ENCODE peak calls at places on chromosomes 4 and X, in five cellular contexts. E is mammary epithelial cell; Z is naive thymus-derived CD4-positive, alpha-beta T cell; J is astrocyte of the spinal cord; X is body of pancreas. Y is an unnamed sample.

GRCh38 chrX:118726887-118727685 is at the start of gene IL13RA1:
- DNase-seq in E (peak; percentile 84), Z (peak; percentile 36), J (peak; percentile 90), X (peak; percentile 85), Y (no peak)

GRCh38 chr4:118823471-118823870 is 12.5 kb downstream of the SEC24D start:
- DNase-seq in E (peak; percentile 64), Z (no peak), J (no peak), X (peak; percentile 78), Y (no peak)

GRCh38 chrX:151984328-151984727 is 9.9 kb upstream of the GABRE start:
- DNase-seq in E (peak; percentile 84), Z (no peak), J (peak; percentile 82), X (no peak), Y (no peak)

GRCh38 chrX:39957816-39958561 is 139.8 kb downstream of the BCOR start:
- DNase-seq in E (no peak), Z (no peak), J (no peak), X (no peak), Y (no peak)

GRCh38 chr4:155914782-155915181 is 11.3 kb downstream of the TDO2 start:
- DNase-seq in E (no peak), Z (no peak), J (no peak), X (no peak), Y (no peak)

GRCh38 chr4:123050014-123050413 is 127.6 kb upstream of the NUDT6 start:
- DNase-seq in E (no peak), Z (no peak), J (no peak), X (no peak), Y (peak; percentile 12)

GRCh38 chr4:30716671-30717207 is 3.4 kb upstream of the PCDH7 start:
- DNase-seq in E (peak; percentile 20), Z (no peak), J (peak; percentile 39), X (no peak), Y (peak; percentile 5)

GRCh38 chrX:131649741-131650140 is 105.9 kb downstream of the OR13H1 start:
- DNase-seq in E (no peak), Z (no peak), J (no peak), X (no peak), Y (no peak)

GRCh38 chrX:154548028-154548316 is 552 bp downstream of the IKBKG start:
- DNase-seq in E (no peak), Z (no peak), J (peak; percentile 18), X (no peak), Y (no peak)

GRCh38 chr4:74408639-74409038 is 36.3 kb upstream of the AREG start:
- DNase-seq in E (peak; percentile 96), Z (no peak), J (no peak), X (no peak), Y (no peak)

GRCh38 chr4:64890131-64890710 is 481.0 kb upstream of the TECRL start:
- DNase-seq in E (no peak), Z (no peak), J (peak; percentile 30), X (no peak), Y (no peak)

GRCh38 chr4:68062501-68062900 is 67.2 kb downstream of the TMPRSS11F start:
- DNase-seq in E (no peak), Z (no peak), J (no peak), X (no peak), Y (no peak)

GRCh38 chrX:129544780-129545179 is 4.7 kb downstream of the OCRL start:
- DNase-seq in E (no peak), Z (no peak), J (no peak), X (no peak), Y (no peak)

GRCh38 chrX:147226801-147227200 is 412.3 kb upstream of the CXorf51A start:
- DNase-seq in E (no peak), Z (no peak), J (no peak), X (no peak), Y (no peak)

GRCh38 chrX:87517571-87518141 is at the start of gene KLHL4:
- DNase-seq in E (peak; percentile 82), Z (no peak), J (peak; percentile 96), X (no peak), Y (peak; percentile 2)

GRCh38 chr4:113901994-113902787 is 77.3 kb downstream of the ARSJ start:
- DNase-seq in E (no peak), Z (peak; percentile 27), J (no peak), X (peak; percentile 84), Y (peak; percentile 92)

GRCh38 chrX:107747596-107748161 is 27.9 kb downstream of the TSC22D3 start:
- DNase-seq in E (peak; percentile 73), Z (no peak), J (peak; percentile 51), X (no peak), Y (no peak)

GRCh38 chr4:1309261-1310010 is 19.7 kb downstream of the MAEA start:
- DNase-seq in E (peak; percentile 88), Z (peak; percentile 58), J (peak; percentile 91), X (peak; percentile 56), Y (no peak)

GRCh38 chr4:65911720-65912119 is 241.4 kb upstream of the EPHA5 start:
- DNase-seq in E (no peak), Z (no peak), J (no peak), X (no peak), Y (no peak)

GRCh38 chrX:33106737-33107136 is 104.6 kb downstream of the DMD start:
- DNase-seq in E (no peak), Z (no peak), J (no peak), X (no peak), Y (no peak)

GRCh38 chrX:139224953-139225665 is 305.4 kb upstream of the F9 start:
- DNase-seq in E (no peak), Z (no peak), J (peak; percentile 1), X (no peak), Y (no peak)

GRCh38 chr4:150224896-150225591 is 146.8 kb downstream of the DCLK2 start:
- DNase-seq in E (peak; percentile 34), Z (no peak), J (peak; percentile 99), X (no peak), Y (no peak)

GRCh38 chr4:94516999-94517398 is 65.3 kb downstream of the PDLIM5 start:
- DNase-seq in E (peak; percentile 83), Z (no peak), J (peak; percentile 37), X (no peak), Y (no peak)

GRCh38 chrX:20838477-20838876 is 535.7 kb upstream of the CNKSR2 start:
- DNase-seq in E (no peak), Z (no peak), J (no peak), X (no peak), Y (no peak)

GRCh38 chrX:37349131-37350033 is at the start of gene PRRG1:
- DNase-seq in E (peak; percentile 78), Z (peak; percentile 20), J (peak; percentile 86), X (peak; percentile 76), Y (no peak)

GRCh38 chr4:3348621-3349020 is 55.8 kb downstream of the RGS12 start:
- DNase-seq in E (no peak), Z (no peak), J (no peak), X (peak; percentile 29), Y (no peak)

GRCh38 chr4:3346146-3346545 is 53.3 kb downstream of the RGS12 start:
- DNase-seq in E (peak; percentile 66), Z (no peak), J (peak; percentile 75), X (peak; percentile 62), Y (peak; percentile 63)

GRCh38 chr4:3344596-3344995 is 51.8 kb downstream of the RGS12 start:
- DNase-seq in E (no peak), Z (no peak), J (no peak), X (no peak), Y (no peak)

GRCh38 chr4:3345384-3345783 is 52.6 kb downstream of the RGS12 start:
- DNase-seq in E (no peak), Z (no peak), J (no peak), X (no peak), Y (no peak)

DNA sequence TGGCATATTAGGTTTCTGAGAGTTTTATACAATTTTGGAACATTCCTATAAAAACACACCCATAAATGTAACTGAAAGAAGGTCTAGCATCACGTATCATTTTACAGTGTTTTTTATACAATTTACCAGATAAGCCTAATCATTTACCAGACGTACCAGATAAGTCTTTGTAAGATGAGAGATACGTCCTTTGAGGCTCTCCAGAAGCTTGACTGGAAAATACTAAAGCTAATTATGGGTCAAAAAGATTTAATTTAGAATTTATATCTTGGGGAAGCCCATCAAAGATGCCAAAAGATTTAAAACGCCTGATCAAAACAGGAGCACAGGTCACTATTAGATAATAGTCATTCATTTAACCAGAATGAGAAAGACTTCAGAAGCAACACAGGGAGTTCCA is 55.0 kb downstream of the RGS12 start:
- DNase-seq in E (no peak), Z (no peak), J (no peak), X (no peak), Y (no peak)
- H3K4me3 ChIP-seq in E (no peak overlapping the region), Z (no peak overlapping the region), J (no peak overlapping the region), X (no peak overlapping the region), Y (no peak overlapping the region)

GRCh38 chr4:97317691-97318090 is 825.6 kb downstream of the STPG2 start:
- DNase-seq in E (no peak), Z (no peak), J (no peak), X (no peak), Y (no peak)
- H3K4me3 ChIP-seq in E (no peak overlapping the region), Z (no peak overlapping the region), J (no peak overlapping the region), X (no peak overlapping the region), Y (no peak overlapping the region)

DNA sequence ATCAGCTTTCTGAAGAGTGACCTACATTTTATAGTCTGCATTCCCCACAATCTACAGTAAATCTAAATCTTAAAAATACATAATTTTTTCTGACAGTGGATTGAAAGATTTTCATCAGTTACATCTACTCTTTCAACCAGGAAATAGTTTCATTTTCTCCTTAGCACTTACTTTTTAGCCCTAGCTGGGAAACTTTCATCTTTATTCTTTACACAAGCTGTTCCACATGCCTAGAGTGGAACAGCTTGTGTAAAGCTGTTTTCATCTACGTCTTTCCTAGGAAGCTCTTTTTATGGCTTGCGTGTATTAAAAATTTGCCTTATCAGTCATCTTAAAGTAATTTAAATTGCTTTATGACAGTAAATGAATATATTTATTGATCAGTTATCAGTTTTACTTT is 40.5 kb downstream of the RBPJ start:
- DNase-seq in E (no peak), Z (no peak), J (no peak), X (no peak), Y (no peak)
- H3K4me3 ChIP-seq in E (no peak overlapping the region), Z (no peak overlapping the region), J (no peak overlapping the region), X (no peak overlapping the region), Y (no peak overlapping the region)

GRCh38 chr4:168643083-168643795 is 146.4 kb downstream of the PALLD start:
- DNase-seq in E (no peak), Z (no peak), J (peak; percentile 52), X (no peak), Y (no peak)
- H3K4me3 ChIP-seq in E (no peak overlapping the region), Z (no peak overlapping the region), J (no peak overlapping the region), X (no peak overlapping the region), Y (no peak overlapping the region)

Y was measured in Jurkat, Clone E6-1.